ENCODE peak calls at places on chromosomes 3 and 15, in six cellular contexts. One of them, this sample, is unnamed.

GRCh38 chr3:158748237-158748828 is 16.1 kb upstream of the RARRES1 start:
- DNase-seq in posterior vena cava: peak; percentile 89
- DNase-seq in A172: no peak
- DNase-seq in naive B cell: no peak
- DNase-seq in cardiac septum: no peak
- DNase-seq in T-helper 2 cell: no peak
- DNase-seq in this sample: no peak

GRCh38 chr3:23624305-23624704 is 181.4 kb upstream of the UBE2E1 start:
- DNase-seq in posterior vena cava: no peak
- DNase-seq in A172: no peak
- DNase-seq in naive B cell: no peak
- DNase-seq in cardiac septum: no peak
- DNase-seq in T-helper 2 cell: no peak
- DNase-seq in this sample: no peak

GRCh38 chr3:138359137-138359536 is 10.8 kb downstream of the MRAS start:
- DNase-seq in posterior vena cava: no peak
- DNase-seq in A172: no peak
- DNase-seq in naive B cell: no peak
- DNase-seq in cardiac septum: no peak
- DNase-seq in T-helper 2 cell: no peak
- DNase-seq in this sample: no peak

GRCh38 chr15:79680721-79681120 is 216.1 kb downstream of the MTHFS start:
- DNase-seq in posterior vena cava: no peak
- DNase-seq in A172: peak; percentile 90
- DNase-seq in naive B cell: no peak
- DNase-seq in cardiac septum: no peak
- DNase-seq in T-helper 2 cell: no peak
- DNase-seq in this sample: peak; percentile 79

GRCh38 chr3:42419565-42419964 is 9.2 kb upstream of the LYZL4 start:
- DNase-seq in posterior vena cava: no peak
- DNase-seq in A172: no peak
- DNase-seq in naive B cell: no peak
- DNase-seq in cardiac septum: no peak
- DNase-seq in T-helper 2 cell: no peak
- DNase-seq in this sample: no peak

GRCh38 chr3:51677358-51677757 is 6.3 kb downstream of the TEX264 start:
- DNase-seq in posterior vena cava: no peak
- DNase-seq in A172: no peak
- DNase-seq in naive B cell: no peak
- DNase-seq in cardiac septum: no peak
- DNase-seq in T-helper 2 cell: no peak
- DNase-seq in this sample: no peak

GRCh38 chr3:107833046-107833445 is 257.8 kb downstream of the CD47 start:
- DNase-seq in posterior vena cava: no peak
- DNase-seq in A172: no peak
- DNase-seq in naive B cell: no peak
- DNase-seq in cardiac septum: no peak
- DNase-seq in T-helper 2 cell: no peak
- DNase-seq in this sample: no peak

GRCh38 chr3:112109313-112109712 is 23.1 kb downstream of the C3orf52 start:
- DNase-seq in posterior vena cava: no peak
- DNase-seq in A172: no peak
- DNase-seq in naive B cell: no peak
- DNase-seq in cardiac septum: no peak
- DNase-seq in T-helper 2 cell: no peak
- DNase-seq in this sample: no peak

GRCh38 chr3:175057406-175057805 is 198.3 kb downstream of the NAALADL2 start:
- DNase-seq in posterior vena cava: no peak
- DNase-seq in A172: no peak
- DNase-seq in naive B cell: no peak
- DNase-seq in cardiac septum: no peak
- DNase-seq in T-helper 2 cell: no peak
- DNase-seq in this sample: no peak

GRCh38 chr3:149657796-149658443 is at the start of gene WWTR1:
- DNase-seq in posterior vena cava: peak; percentile 97
- DNase-seq in A172: peak; percentile 98
- DNase-seq in naive B cell: no peak
- DNase-seq in cardiac septum: peak; percentile 96
- DNase-seq in T-helper 2 cell: peak; percentile 7
- DNase-seq in this sample: peak; percentile 100

GRCh38 chr15:64911317-64912186 is at the start of gene ANKDD1A:
- DNase-seq in posterior vena cava: peak; percentile 90
- DNase-seq in A172: peak; percentile 55
- DNase-seq in naive B cell: no peak
- DNase-seq in cardiac septum: no peak
- DNase-seq in T-helper 2 cell: peak; percentile 21
- DNase-seq in this sample: peak; percentile 64

GRCh38 chr15:63473999-63474809 is 30.2 kb upstream of the USP3 start:
- DNase-seq in posterior vena cava: no peak
- DNase-seq in A172: peak; percentile 62
- DNase-seq in naive B cell: peak; percentile 79
- DNase-seq in cardiac septum: peak; percentile 61
- DNase-seq in T-helper 2 cell: peak; percentile 39
- DNase-seq in this sample: peak; percentile 68

GRCh38 chr15:79474252-79474651 is 42.1 kb downstream of the MINAR1 start:
- DNase-seq in posterior vena cava: no peak
- DNase-seq in A172: peak; percentile 75
- DNase-seq in naive B cell: no peak
- DNase-seq in cardiac septum: no peak
- DNase-seq in T-helper 2 cell: no peak
- DNase-seq in this sample: no peak

GRCh38 chr15:40471105-40471777 is 457 bp downstream of the CHST14 start:
- DNase-seq in posterior vena cava: no peak
- DNase-seq in A172: no peak
- DNase-seq in naive B cell: no peak
- DNase-seq in cardiac septum: no peak
- DNase-seq in T-helper 2 cell: no peak
- DNase-seq in this sample: no peak

GRCh38 chr3:170301404-170301803 is 56.1 kb upstream of the SKIL start:
- DNase-seq in posterior vena cava: no peak
- DNase-seq in A172: no peak
- DNase-seq in naive B cell: no peak
- DNase-seq in cardiac septum: no peak
- DNase-seq in T-helper 2 cell: no peak
- DNase-seq in this sample: no peak

GRCh38 chr15:63166219-63166618 is 8.9 kb upstream of the RPS27L start:
- DNase-seq in posterior vena cava: no peak
- DNase-seq in A172: no peak
- DNase-seq in naive B cell: no peak
- DNase-seq in cardiac septum: no peak
- DNase-seq in T-helper 2 cell: no peak
- DNase-seq in this sample: no peak

GRCh38 chr3:192899540-192899982 is 18.1 kb downstream of the MB21D2 start:
- DNase-seq in posterior vena cava: no peak
- DNase-seq in A172: peak; percentile 88
- DNase-seq in naive B cell: no peak
- DNase-seq in cardiac septum: no peak
- DNase-seq in T-helper 2 cell: no peak
- DNase-seq in this sample: no peak